ENCODE peak calls at places on chromosomes 3 and 15, in four cellular contexts. One of them, this sample, is unnamed.

GRCh38 chr3:195133462-195133861 is 137.5 kb downstream of the XXYLT1 start:
- DNase-seq in GM12878: no peak
- DNase-seq in K562: no peak
- DNase-seq in HepG2: no peak
- DNase-seq in this sample: no peak

GRCh38 chr15:31478781-31479221 is 152.2 kb downstream of the KLF13 start:
- DNase-seq in K562: no peak
- DNase-seq in GM12878: no peak
- DNase-seq in HepG2: no peak
- DNase-seq in this sample: no peak

GRCh38 chr15:76058714-76059319 is 968 bp upstream of the TMEM266 start:
- DNase-seq in K562: peak; percentile 24
- DNase-seq in HepG2: peak; percentile 15
- DNase-seq in GM12878: peak; percentile 19
- DNase-seq in this sample: no peak

GRCh38 chr3:16464499-16465150 is 48.9 kb downstream of the RFTN1 start:
- DNase-seq in HepG2: no peak
- DNase-seq in GM12878: no peak
- DNase-seq in K562: no peak
- DNase-seq in this sample: no peak

GRCh38 chr3:133246119-133246518 is 153.7 kb upstream of the BFSP2 start:
- DNase-seq in GM12878: no peak
- DNase-seq in K562: no peak
- DNase-seq in HepG2: no peak
- DNase-seq in this sample: no peak

GRCh38 chr3:52827866-52828376 is 2.6 kb downstream of the ITIH4 start:
- DNase-seq in K562: no peak
- DNase-seq in GM12878: no peak
- DNase-seq in HepG2: peak; percentile 90
- DNase-seq in this sample: no peak

GRCh38 chr3:86774082-86774691 is 216.8 kb downstream of the VGLL3 start:
- DNase-seq in K562: peak; percentile 1
- DNase-seq in GM12878: no peak
- DNase-seq in HepG2: peak; percentile 9
- DNase-seq in this sample: no peak

GRCh38 chr3:133836497-133837158 is 31.0 kb downstream of the SRPRB start:
- DNase-seq in GM12878: no peak
- DNase-seq in K562: no peak
- DNase-seq in HepG2: no peak
- DNase-seq in this sample: no peak

GRCh38 chr3:197380786-197381185 is 82.4 kb upstream of the DLG1 start:
- DNase-seq in GM12878: no peak
- DNase-seq in K562: no peak
- DNase-seq in HepG2: no peak
- DNase-seq in this sample: no peak

GRCh38 chr3:177286034-177286433 is 88.8 kb upstream of the TBL1XR1 start:
- DNase-seq in GM12878: no peak
- DNase-seq in K562: no peak
- DNase-seq in HepG2: peak; percentile 91
- DNase-seq in this sample: no peak

GRCh38 chr3:148379763-148380162 is 317.9 kb upstream of the AGTR1 start:
- DNase-seq in GM12878: no peak
- DNase-seq in HepG2: peak; percentile 71
- DNase-seq in K562: no peak
- DNase-seq in this sample: no peak

GRCh38 chr3:50270841-50271240 is 1.9 kb downstream of the SEMA3B start:
- DNase-seq in K562: no peak
- DNase-seq in GM12878: no peak
- DNase-seq in HepG2: no peak
- DNase-seq in this sample: no peak

GRCh38 chr15:80677041-80677440 is 18.1 kb upstream of the ABHD17C start:
- DNase-seq in HepG2: no peak
- DNase-seq in K562: no peak
- DNase-seq in GM12878: no peak
- DNase-seq in this sample: no peak

GRCh38 chr3:133644768-133645167 is 17.0 kb downstream of the TOPBP1 start:
- DNase-seq in K562: no peak
- DNase-seq in GM12878: no peak
- DNase-seq in HepG2: peak; percentile 48
- DNase-seq in this sample: no peak

GRCh38 chr15:88018865-88019626 is 237.5 kb downstream of the NTRK3 start:
- DNase-seq in HepG2: no peak
- DNase-seq in K562: no peak
- DNase-seq in GM12878: no peak
- DNase-seq in this sample: no peak
- TF ChIP-seq HDAC2 in HepG2: no peak
- TF ChIP-seq HDAC2 in K562: no peak
- TF ChIP-seq HDAC2 in GM12878: no peak
- TF ChIP-seq HDAC2 in this sample: no peak

DNA sequence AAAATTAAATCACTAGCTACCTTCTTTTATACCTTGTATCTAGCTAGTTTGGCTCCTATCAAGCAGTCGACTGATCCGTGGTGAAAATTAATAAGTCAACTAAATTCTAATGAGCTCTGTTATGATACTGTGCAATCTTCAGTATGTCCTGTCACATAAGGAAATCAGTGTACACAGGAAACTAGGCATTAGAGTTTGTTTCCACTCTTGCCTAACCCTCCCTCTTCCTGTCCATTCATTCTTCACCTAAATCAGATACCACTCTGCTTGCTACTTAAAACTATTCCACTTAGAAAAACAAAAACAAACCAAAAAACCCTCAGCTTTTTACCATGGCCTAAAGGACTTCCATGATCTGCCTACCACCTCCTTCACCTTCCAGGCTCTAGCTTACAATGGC is 8.0 kb downstream of the RFC4 start:
- DNase-seq in GM12878: no peak
- DNase-seq in HepG2: no peak
- DNase-seq in K562: no peak
- DNase-seq in this sample: no peak
- TF ChIP-seq BRCA1 in GM12878: no peak
- TF ChIP-seq BRCA1 in HepG2: no peak
- TF ChIP-seq BRCA1 in K562: no peak
- TF ChIP-seq BRCA1 in this sample: no peak

GRCh38 chr3:46759239-46760152 is 41.8 kb upstream of the PRSS50 start:
- DNase-seq in GM12878: no peak
- DNase-seq in HepG2: no peak
- DNase-seq in K562: no peak
- DNase-seq in this sample: no peak

GRCh38 chr3:46764206-46764605 is 46.5 kb upstream of the PRSS50 start:
- DNase-seq in HepG2: no peak
- DNase-seq in GM12878: no peak
- DNase-seq in K562: no peak
- DNase-seq in this sample: no peak

GRCh38 chr3:46768061-46768460 is 50.4 kb upstream of the PRSS50 start:
- DNase-seq in K562: no peak
- DNase-seq in HepG2: no peak
- DNase-seq in GM12878: no peak
- DNase-seq in this sample: no peak

GRCh38 chr3:46763178-46763577 is 45.5 kb upstream of the PRSS50 start:
- DNase-seq in K562: no peak
- DNase-seq in HepG2: no peak
- DNase-seq in GM12878: no peak
- DNase-seq in this sample: no peak
- TF ChIP-seq HDAC2 in K562: no peak
- TF ChIP-seq HDAC2 in HepG2: no peak
- TF ChIP-seq HDAC2 in GM12878: no peak
- TF ChIP-seq HDAC2 in this sample: no peak

GRCh38 chr3:13648060-13648743 is 99.3 kb downstream of the FBLN2 start:
- DNase-seq in HepG2: peak; percentile 50
- DNase-seq in GM12878: no peak
- DNase-seq in K562: peak; percentile 92
- DNase-seq in this sample: peak; percentile 84

GRCh38 chr3:13648744-13649096 is 99.8 kb downstream of the FBLN2 start:
- DNase-seq in HepG2: no peak
- DNase-seq in GM12878: no peak
- DNase-seq in K562: no peak
- DNase-seq in this sample: no peak

GRCh38 chr3:13645791-13646637 is 97.1 kb downstream of the FBLN2 start:
- DNase-seq in HepG2: no peak
- DNase-seq in K562: no peak
- DNase-seq in GM12878: no peak
- DNase-seq in this sample: no peak

GRCh38 chr3:13650210-13651056 is 101.5 kb downstream of the FBLN2 start:
- DNase-seq in HepG2: peak; percentile 46
- DNase-seq in GM12878: no peak
- DNase-seq in K562: peak; percentile 96
- DNase-seq in this sample: peak; percentile 54

DNA sequence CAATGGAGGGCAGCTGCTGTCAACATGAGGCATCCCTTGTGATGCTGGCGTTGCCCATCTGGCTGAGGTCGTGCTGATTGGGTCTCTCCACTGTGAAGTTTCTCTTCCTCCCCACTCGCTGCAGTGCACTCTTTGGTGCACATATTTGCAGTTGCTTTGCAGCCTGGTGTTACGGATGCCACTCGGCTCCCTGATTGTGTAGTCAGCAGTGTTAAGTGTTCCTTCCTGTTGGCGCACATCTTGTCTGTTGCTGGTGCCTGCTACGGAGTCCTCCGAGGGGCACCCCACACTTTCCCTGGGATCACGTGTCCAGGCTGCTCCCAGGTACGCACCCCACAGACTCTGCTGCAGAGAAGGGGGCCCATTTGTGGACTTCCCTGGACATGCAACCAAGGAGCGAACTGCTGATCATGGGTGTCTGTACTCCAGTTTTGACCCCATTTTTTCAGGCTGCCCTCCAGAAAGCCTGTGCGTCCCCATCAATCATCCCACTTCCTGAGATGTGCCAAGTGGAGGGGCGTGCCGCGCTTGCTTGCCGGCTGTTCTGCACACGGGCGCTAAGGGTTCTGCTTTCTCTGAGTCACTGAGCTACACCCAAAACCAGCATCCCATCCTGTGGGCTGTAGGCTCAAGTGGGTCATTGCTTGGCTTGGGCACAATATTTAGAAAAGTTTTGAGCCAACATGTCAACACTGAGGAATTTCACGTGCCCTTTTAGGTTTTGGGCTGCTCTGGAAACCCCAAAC is 98.6 kb downstream of the FBLN2 start:
- DNase-seq in K562: no peak
- DNase-seq in HepG2: no peak
- DNase-seq in GM12878: no peak
- DNase-seq in this sample: no peak
- TF ChIP-seq BRCA1 in K562: no peak
- TF ChIP-seq BRCA1 in HepG2: no peak
- TF ChIP-seq BRCA1 in GM12878: no peak
- TF ChIP-seq BRCA1 in this sample: no peak

DNA sequence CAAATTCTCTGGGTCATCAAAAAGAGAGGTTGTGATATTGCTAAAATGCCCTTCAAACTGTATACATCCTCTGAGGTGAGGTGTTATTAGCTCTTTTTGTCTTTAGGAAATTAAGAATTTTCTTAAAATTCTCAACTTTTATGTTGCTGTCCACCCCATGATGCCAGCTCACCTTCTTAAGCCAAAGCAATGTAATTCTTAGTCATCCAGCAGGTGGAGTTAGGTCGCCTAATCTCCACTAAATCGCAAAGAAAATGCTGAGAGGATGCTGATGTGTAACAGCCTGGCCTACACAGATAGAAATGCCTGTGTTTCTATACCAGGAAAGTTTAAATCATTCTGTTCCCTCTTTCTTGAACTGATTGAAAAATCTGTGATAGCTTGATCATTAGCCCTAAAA is 770.2 kb upstream of the ALCAM start:
- DNase-seq in GM12878: peak; percentile 20
- DNase-seq in K562: no peak
- DNase-seq in HepG2: peak; percentile 25
- DNase-seq in this sample: no peak
- TF ChIP-seq HDAC2 in GM12878: no peak
- TF ChIP-seq HDAC2 in K562: no peak
- TF ChIP-seq HDAC2 in HepG2: no peak
- TF ChIP-seq HDAC2 in this sample: no peak

GRCh38 chr3:157417247-157417646 is 19.4 kb upstream of the PTX3 start:
- DNase-seq in K562: no peak
- DNase-seq in HepG2: no peak
- DNase-seq in GM12878: no peak
- DNase-seq in this sample: no peak
- TF ChIP-seq BRCA1 in K562: no peak
- TF ChIP-seq BRCA1 in HepG2: no peak
- TF ChIP-seq BRCA1 in GM12878: no peak
- TF ChIP-seq BRCA1 in this sample: no peak

GRCh38 chr15:95302809-95303208 is 1027.7 kb upstream of the NR2F2 start:
- DNase-seq in K562: no peak
- DNase-seq in GM12878: no peak
- DNase-seq in HepG2: no peak
- DNase-seq in this sample: no peak

GRCh38 chr15:95303659-95304058 is 1026.8 kb upstream of the NR2F2 start:
- DNase-seq in K562: no peak
- DNase-seq in GM12878: no peak
- DNase-seq in HepG2: no peak
- DNase-seq in this sample: no peak

GRCh38 chr15:95304116-95304873 is 1026.2 kb upstream of the NR2F2 start:
- DNase-seq in K562: no peak
- DNase-seq in HepG2: no peak
- DNase-seq in GM12878: no peak
- DNase-seq in this sample: no peak

GRCh38 chr15:95300958-95301357 is 1029.5 kb upstream of the NR2F2 start:
- DNase-seq in K562: no peak
- DNase-seq in HepG2: no peak
- DNase-seq in GM12878: no peak
- DNase-seq in this sample: no peak

DNA sequence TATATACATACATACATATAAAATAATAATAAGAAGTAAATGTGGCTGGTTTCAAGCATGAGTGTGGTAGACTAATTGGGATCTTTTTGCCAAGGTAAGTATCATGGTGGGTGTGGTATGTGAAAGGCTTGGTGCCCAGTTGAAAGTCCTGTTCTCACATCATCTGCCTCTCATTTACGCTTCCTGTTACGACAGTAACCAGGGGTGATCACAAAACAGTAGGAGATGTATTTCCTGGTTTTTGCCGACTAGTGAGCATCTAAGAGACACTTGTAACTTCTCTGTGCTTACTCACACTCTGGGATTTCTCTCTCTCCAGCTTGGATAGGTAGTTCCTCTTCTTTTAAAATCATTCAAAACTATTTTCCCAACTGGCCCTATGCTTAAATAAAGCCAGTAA is 1028.3 kb upstream of the NR2F2 start:
- DNase-seq in HepG2: no peak
- DNase-seq in K562: no peak
- DNase-seq in GM12878: no peak
- DNase-seq in this sample: no peak
- TF ChIP-seq HDAC2 in HepG2: no peak
- TF ChIP-seq HDAC2 in K562: no peak
- TF ChIP-seq HDAC2 in GM12878: no peak
- TF ChIP-seq HDAC2 in this sample: no peak

This sample was measured in H1.